ENCODE peak calls at places on chromosomes 16 and 17, in eight cellular contexts. L, J, R, T, K, I, O and Q are unnamed samples.

GRCh38 chr17:8120520-8121443 is 2.5 kb upstream of the ALOXE3 start:
- DNase-seq in L (peak), J (peak), R (peak), T (peak), K (peak), I (peak), O (peak), Q (peak)

GRCh38 chr16:30896203-30896889 is at the start of gene CTF1:
- DNase-seq in L (peak), J (no peak), R (peak), T (peak), K (peak), I (no peak), O (peak), Q (peak)

GRCh38 chr17:83180264-83180995 is 101.0 kb downstream of the METRNL start:
- DNase-seq in L (peak), J (no peak), R (no peak), T (no peak), K (peak), I (no peak), O (no peak), Q (no peak)

GRCh38 chr16:14168146-14168545 is 97.0 kb downstream of the MRTFB start:
- DNase-seq in L (no peak), J (no peak), R (no peak), T (no peak), K (no peak), I (no peak), O (no peak), Q (no peak)

GRCh38 chr16:69563605-69564580 is 1.9 kb upstream of the NFAT5 start:
- DNase-seq in L (no peak), J (no peak), R (no peak), T (no peak), K (no peak), I (peak), O (no peak), Q (no peak)

GRCh38 chr17:69672924-69673323 is 258.4 kb downstream of the MAP2K6 start:
- DNase-seq in L (no peak), J (no peak), R (no peak), T (no peak), K (no peak), I (no peak), O (no peak), Q (no peak)

GRCh38 chr17:69535022-69535570 is 120.6 kb downstream of the MAP2K6 start:
- DNase-seq in L (no peak), J (no peak), R (no peak), T (no peak), K (no peak), I (no peak), O (no peak), Q (no peak)

GRCh38 chr17:78493455-78494188 is 83.6 kb downstream of the DNAH17 start:
- DNase-seq in L (no peak), J (no peak), R (no peak), T (no peak), K (peak), I (no peak), O (no peak), Q (no peak)

GRCh38 chr17:4499431-4500187 is 928 bp downstream of the SPNS2 start:
- DNase-seq in L (no peak), J (peak), R (no peak), T (peak), K (no peak), I (no peak), O (no peak), Q (no peak)

GRCh38 chr16:61792194-61792904 is 243.9 kb downstream of the CDH8 start:
- DNase-seq in L (no peak), J (no peak), R (no peak), T (no peak), K (no peak), I (no peak), O (no peak), Q (no peak)

GRCh38 chr17:67594115-67594878 is 123.4 kb upstream of the NOL11 start:
- DNase-seq in L (peak), J (no peak), R (no peak), T (no peak), K (no peak), I (peak), O (no peak), Q (no peak)

GRCh38 chr16:81524382-81524781 is 79.8 kb downstream of the CMIP start:
- DNase-seq in L (no peak), J (no peak), R (no peak), T (no peak), K (no peak), I (no peak), O (no peak), Q (no peak)

GRCh38 chr17:49190932-49191331 is 19.4 kb downstream of the GNGT2 start:
- DNase-seq in L (no peak), J (no peak), R (no peak), T (no peak), K (no peak), I (no peak), O (no peak), Q (no peak)

GRCh38 chr17:63512388-63512787 is 10.8 kb upstream of the KCNH6 start:
- DNase-seq in L (no peak), J (no peak), R (no peak), T (no peak), K (no peak), I (no peak), O (no peak), Q (no peak)

GRCh38 chr17:81858170-81858966 is 2.0 kb downstream of the P4HB start:
- DNase-seq in L (no peak), J (no peak), R (no peak), T (no peak), K (no peak), I (no peak), O (no peak), Q (no peak)

GRCh38 chr16:54974391-54974790 is 43.7 kb downstream of the IRX5 start:
- DNase-seq in L (no peak), J (no peak), R (no peak), T (no peak), K (no peak), I (no peak), O (no peak), Q (no peak)

GRCh38 chr16:27475561-27475960 is 73.6 kb downstream of the IL21R start:
- DNase-seq in L (no peak), J (no peak), R (no peak), T (no peak), K (no peak), I (no peak), O (no peak), Q (no peak)

GRCh38 chr17:77926967-77927366 is 31.5 kb upstream of the TNRC6C start:
- DNase-seq in L (peak), J (no peak), R (no peak), T (no peak), K (no peak), I (no peak), O (no peak), Q (no peak)

GRCh38 chr17:55760643-55761355 is 9.9 kb downstream of the PCTP start:
- DNase-seq in L (no peak), J (no peak), R (no peak), T (no peak), K (peak), I (no peak), O (no peak), Q (no peak)

GRCh38 chr17:6172642-6173330 is 102.6 kb downstream of the WSCD1 start:
- DNase-seq in L (no peak), J (no peak), R (no peak), T (no peak), K (no peak), I (no peak), O (no peak), Q (no peak)

GRCh38 chr16:89720859-89721643 is at the start of the genes VPS9D1 and ZNF276:
- DNase-seq in L (peak), J (peak), R (peak), T (peak), K (peak), I (no peak), O (peak), Q (peak)
- TF ChIP-seq POLR2A in L (peak), J (peak), R (peak), T (peak), K (peak), I (peak), O (no peak), Q (peak)

DNA sequence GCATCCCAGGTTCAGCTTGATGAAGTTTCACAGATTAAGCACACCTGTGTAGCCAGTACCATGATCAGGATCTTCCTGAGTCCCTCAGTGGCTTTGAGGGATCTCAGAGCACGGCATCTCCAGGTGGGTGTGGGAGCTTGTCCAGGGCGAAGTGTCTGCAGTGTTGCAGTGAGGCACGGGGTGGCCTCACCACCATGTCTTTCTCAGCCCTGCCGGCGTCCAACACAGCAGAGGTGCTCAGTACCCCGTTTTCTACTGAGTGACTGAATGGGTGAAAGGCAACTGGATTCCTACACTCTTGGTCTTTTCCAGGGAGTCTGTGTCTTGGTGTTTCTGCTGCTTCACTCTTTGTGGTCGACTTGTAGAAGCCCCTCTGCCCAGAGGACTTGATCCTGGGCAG is 63.7 kb downstream of the MPRIP start:
- DNase-seq in L (no peak), J (no peak), R (no peak), T (no peak), K (no peak), I (no peak), O (no peak), Q (no peak)
- H3K27ac ChIP-seq in L (no peak), J (peak), R (no peak), T (no peak), K (peak), I (no peak), O (no peak), Q (peak)

GRCh38 chr16:87466975-87467501 is 25.8 kb downstream of the ZCCHC14 start:
- DNase-seq in L (no peak), J (no peak), R (no peak), T (no peak), K (no peak), I (no peak), O (no peak), Q (no peak)

GRCh38 chr16:87465306-87465705 is 27.5 kb downstream of the ZCCHC14 start:
- DNase-seq in L (peak), J (no peak), R (peak), T (peak), K (peak), I (no peak), O (peak), Q (peak)

GRCh38 chr16:87461466-87461975 is 31.3 kb downstream of the ZCCHC14 start:
- DNase-seq in L (peak), J (peak), R (peak), T (peak), K (peak), I (no peak), O (peak), Q (peak)

GRCh38 chr16:87463722-87464690 is 28.8 kb downstream of the ZCCHC14 start:
- DNase-seq in L (no peak), J (no peak), R (no peak), T (no peak), K (peak), I (no peak), O (no peak), Q (no peak)

DNA sequence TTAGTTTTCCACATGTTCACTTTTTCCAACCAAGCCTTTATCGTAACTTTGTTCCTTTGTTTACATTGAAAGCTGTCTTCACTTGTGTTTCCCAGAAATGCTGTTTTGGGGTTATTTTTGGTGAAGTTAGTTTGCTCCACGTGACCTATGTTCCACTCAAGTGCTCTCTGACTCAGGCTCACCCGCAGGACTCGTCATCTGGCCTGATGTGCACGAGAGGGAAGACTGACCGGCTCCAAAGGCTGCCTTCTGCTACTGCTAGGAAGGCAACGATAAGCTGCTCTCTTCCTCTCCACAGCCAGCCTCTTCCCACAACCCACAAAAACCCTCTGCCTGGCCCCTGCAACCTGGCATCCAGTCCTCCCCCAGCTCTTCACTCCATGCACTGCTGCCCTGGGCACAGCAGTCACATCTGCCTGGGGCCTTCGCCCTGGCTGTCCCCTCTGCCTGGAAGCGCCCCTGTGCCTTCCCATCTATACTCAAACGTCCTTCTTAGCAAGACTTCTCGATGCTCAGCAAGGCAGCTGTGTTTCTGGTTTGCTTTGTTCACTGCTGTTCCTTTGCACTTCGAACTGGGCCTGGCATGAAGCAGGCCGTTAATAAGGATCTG is 28.0 kb downstream of the ZCCHC14 start:
- DNase-seq in L (peak), J (no peak), R (no peak), T (peak), K (peak), I (no peak), O (peak), Q (peak)
- TF ChIP-seq POLR2A in L (no peak), J (no peak), R (no peak), T (no peak), K (no peak), I (no peak), O (no peak), Q (peak)

DNA sequence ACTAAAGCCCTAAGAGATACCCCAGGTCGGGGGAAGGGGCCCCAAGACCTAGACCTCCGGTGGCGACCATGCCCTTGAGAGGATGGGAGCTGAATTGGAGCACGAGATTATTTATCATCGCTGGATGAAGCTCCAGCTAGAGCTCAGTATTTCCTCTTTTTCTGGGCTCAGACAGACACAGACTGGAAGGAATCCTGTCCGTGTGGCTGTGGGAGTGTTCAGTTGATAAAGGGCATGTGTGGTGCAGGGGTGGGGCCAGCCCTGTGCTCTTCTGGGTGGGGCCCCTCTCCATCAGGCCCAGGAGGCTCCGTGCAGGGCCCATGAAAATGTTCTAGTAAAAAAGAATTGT is 6.3 kb upstream of the CBX4 start:
- DNase-seq in L (no peak), J (peak), R (no peak), T (peak), K (no peak), I (no peak), O (no peak), Q (no peak)
- H3K27ac ChIP-seq in L (peak), J (peak), R (no peak), T (peak), K (peak), I (no peak), O (no peak), Q (peak)

GRCh38 chr16:84617068-84617630 is 729 bp downstream of the COTL1 start:
- DNase-seq in L (peak), J (no peak), R (no peak), T (no peak), K (no peak), I (no peak), O (peak), Q (peak)

GRCh38 chr16:84619103-84619460 is 1.2 kb upstream of the COTL1 start:
- DNase-seq in L (no peak), J (no peak), R (no peak), T (no peak), K (no peak), I (no peak), O (no peak), Q (no peak)

GRCh38 chr16:84616515-84616914 is 1.4 kb downstream of the COTL1 start:
- DNase-seq in L (no peak), J (no peak), R (no peak), T (no peak), K (no peak), I (no peak), O (no peak), Q (no peak)

GRCh38 chr16:84618428-84619102 is 687 bp upstream of the COTL1 start:
- DNase-seq in L (no peak), J (peak), R (no peak), T (peak), K (no peak), I (no peak), O (no peak), Q (peak)

DNA sequence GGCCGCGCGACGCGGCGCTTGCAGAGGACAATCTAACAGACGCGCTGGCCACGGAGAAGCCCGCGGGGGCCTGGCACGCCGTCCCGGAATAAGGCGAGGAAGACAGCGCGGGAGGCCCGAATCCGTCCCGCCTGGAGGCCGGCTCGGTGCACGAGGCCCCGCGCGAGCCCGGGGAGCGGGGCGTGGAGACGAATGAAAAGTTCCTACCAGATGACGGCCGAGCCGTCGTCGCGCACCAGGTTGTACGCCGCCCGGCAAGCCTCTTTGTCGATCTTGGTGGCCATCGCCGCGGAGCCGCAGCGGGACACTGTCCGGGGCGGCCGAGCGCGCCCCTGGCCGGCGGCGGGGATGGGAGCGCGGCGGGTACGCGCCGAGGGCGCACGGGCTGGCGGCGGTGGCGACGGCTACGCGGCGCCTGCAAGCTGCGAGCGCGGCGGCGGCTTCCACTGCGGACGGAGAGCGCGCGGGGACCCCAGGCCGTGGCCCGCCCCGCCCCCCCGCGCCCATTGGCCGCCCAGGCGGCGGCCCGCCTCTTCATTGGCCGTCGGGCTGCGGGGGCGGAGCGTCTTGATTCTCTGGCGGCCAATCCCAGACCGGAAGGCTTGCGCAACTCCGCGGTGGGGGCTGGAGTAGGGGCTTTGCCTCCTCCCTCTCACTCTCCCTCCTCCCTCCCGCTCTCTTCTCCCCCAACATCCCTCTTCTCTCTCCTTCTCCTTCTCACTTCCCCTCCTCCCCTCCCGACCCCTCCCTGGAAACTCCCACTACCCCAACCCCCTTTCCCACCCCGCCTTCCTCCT is at the start of gene COTL1:
- DNase-seq in L (peak), J (peak), R (peak), T (peak), K (peak), I (no peak), O (peak), Q (peak)
- TF ChIP-seq POLR2A in L (no peak), J (peak), R (peak), T (no peak), K (peak), I (peak), O (no peak), Q (peak)

GRCh38 chr17:48100160-48100559 is 1.1 kb downstream of the CBX1 start:
- DNase-seq in L (peak), J (no peak), R (no peak), T (no peak), K (no peak), I (no peak), O (no peak), Q (no peak)
- H3K27ac ChIP-seq in L (peak), J (peak), R (peak), T (peak), K (no peak), I (peak), O (no peak), Q (peak)

DNA sequence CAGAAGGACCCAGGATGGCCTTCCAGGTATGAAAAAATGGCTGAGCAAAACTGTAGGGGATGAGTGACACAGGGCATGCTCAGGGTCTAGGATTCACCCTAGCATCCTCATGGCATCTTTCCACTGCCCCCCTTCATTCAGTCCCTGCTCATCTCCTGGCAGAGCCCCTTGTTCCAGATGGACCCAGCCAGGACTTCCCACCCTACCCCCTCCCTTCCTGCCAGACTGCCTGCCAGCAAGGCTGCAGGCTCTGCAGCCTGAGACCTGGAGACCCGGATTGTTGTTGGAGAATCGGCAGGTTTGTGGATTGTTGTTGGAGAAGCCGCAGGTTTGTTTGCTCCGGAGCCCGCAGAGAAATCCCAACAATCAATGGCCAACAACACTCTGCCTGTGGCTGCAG is 6.6 kb downstream of the SEZ6 start:
- DNase-seq in L (no peak), J (no peak), R (no peak), T (no peak), K (no peak), I (no peak), O (no peak), Q (no peak)
- TF ChIP-seq POLR2A in L (no peak), J (no peak), R (no peak), T (no peak), K (no peak), I (no peak), O (no peak), Q (no peak)